ENCODE peak calls at places on chromosome 10, in four cellular contexts. I, N, E and V are unnamed samples.

GRCh38 chr10:47095211-47095610 is 184.0 kb downstream of the PTPN20 start:
- DNase-seq in E (no peak), I (no peak), N (no peak), V (no peak)

GRCh38 chr10:70440296-70441160 is 953 bp downstream of the NODAL start:
- DNase-seq in E (no peak), N (no peak), I (no peak), V (no peak)

GRCh38 chr10:115572740-115573455 is 479.7 kb downstream of the ATRNL1 start:
- DNase-seq in N (no peak), E (no peak), I (no peak), V (no peak)

GRCh38 chr10:15712903-15713302 is 6.8 kb downstream of the ITGA8 start:
- DNase-seq in I (no peak), N (no peak), E (no peak), V (no peak)

GRCh38 chr10:12503311-12503710 is 154.0 kb downstream of the CAMK1D start:
- DNase-seq in I (no peak), E (no peak), N (no peak), V (no peak)

GRCh38 chr10:88297103-88297502 is 286.0 kb downstream of the RNLS start:
- DNase-seq in N (no peak), E (no peak), I (no peak), V (no peak)

GRCh38 chr10:69224862-69225657 is 4.9 kb downstream of the HKDC1 start:
- DNase-seq in N (no peak), I (no peak), E (no peak), V (no peak)

GRCh38 chr10:63720072-63720537 is 198.9 kb downstream of the REEP3 start:
- DNase-seq in E (peak; percentile 66), N (peak; percentile 25), I (peak; percentile 36), V (no peak)

GRCh38 chr10:97771913-97772823 is at the start of gene SFRP5:
- DNase-seq in E (peak; percentile 67), I (no peak), N (no peak), V (no peak)

GRCh38 chr10:16408379-16408778 is 28.4 kb upstream of the PTER start:
- DNase-seq in E (no peak), I (no peak), N (no peak), V (no peak)

GRCh38 chr10:4982764-4983226 is 19.6 kb downstream of the AKR1C1 start:
- DNase-seq in I (no peak), E (peak; percentile 24), N (no peak), V (no peak)

GRCh38 chr10:133401981-133402725 is 8.2 kb downstream of the MTG1 start:
- DNase-seq in E (no peak), I (no peak), N (no peak), V (no peak)

GRCh38 chr10:51288511-51288910 is 214.2 kb downstream of the PRKG1 start:
- DNase-seq in N (no peak), E (no peak), I (no peak), V (no peak)

GRCh38 chr10:74445493-74445892 is 294.5 kb downstream of the ADK start:
- DNase-seq in E (no peak), I (no peak), N (no peak), V (no peak)

GRCh38 chr10:25547391-25547790 is 372.6 kb downstream of the GPR158 start:
- DNase-seq in E (peak; percentile 23), N (no peak), I (no peak), V (no peak)

GRCh38 chr10:103897241-103897774 is 20.7 kb downstream of the STN1 start:
- DNase-seq in E (no peak), I (no peak), N (no peak), V (no peak)

GRCh38 chr10:75035975-75036708 is 75.3 kb upstream of the SAMD8 start:
- DNase-seq in I (no peak), E (no peak), N (no peak), V (peak; percentile 44)

GRCh38 chr10:44171765-44172164 is 213.1 kb downstream of the CXCL12 start:
- DNase-seq in N (no peak), I (no peak), E (no peak), V (no peak)

GRCh38 chr10:110387983-110388681 is 83.4 kb upstream of the SMNDC1 start:
- DNase-seq in I (no peak), N (peak; percentile 83), E (no peak), V (peak; percentile 53)

GRCh38 chr10:132104471-132105301 is 38.9 kb downstream of the JAKMIP3 start:
- DNase-seq in E (no peak), I (no peak), N (no peak), V (no peak)

GRCh38 chr10:132102717-132103110 is 37.0 kb downstream of the JAKMIP3 start:
- DNase-seq in E (no peak), I (no peak), N (no peak), V (no peak)

GRCh38 chr10:132102071-132102716 is 36.4 kb downstream of the JAKMIP3 start:
- DNase-seq in I (no peak), E (no peak), N (no peak), V (no peak)

GRCh38 chr10:132104062-132104461 is 38.3 kb downstream of the JAKMIP3 start:
- DNase-seq in I (no peak), E (no peak), N (no peak), V (no peak)

DNA sequence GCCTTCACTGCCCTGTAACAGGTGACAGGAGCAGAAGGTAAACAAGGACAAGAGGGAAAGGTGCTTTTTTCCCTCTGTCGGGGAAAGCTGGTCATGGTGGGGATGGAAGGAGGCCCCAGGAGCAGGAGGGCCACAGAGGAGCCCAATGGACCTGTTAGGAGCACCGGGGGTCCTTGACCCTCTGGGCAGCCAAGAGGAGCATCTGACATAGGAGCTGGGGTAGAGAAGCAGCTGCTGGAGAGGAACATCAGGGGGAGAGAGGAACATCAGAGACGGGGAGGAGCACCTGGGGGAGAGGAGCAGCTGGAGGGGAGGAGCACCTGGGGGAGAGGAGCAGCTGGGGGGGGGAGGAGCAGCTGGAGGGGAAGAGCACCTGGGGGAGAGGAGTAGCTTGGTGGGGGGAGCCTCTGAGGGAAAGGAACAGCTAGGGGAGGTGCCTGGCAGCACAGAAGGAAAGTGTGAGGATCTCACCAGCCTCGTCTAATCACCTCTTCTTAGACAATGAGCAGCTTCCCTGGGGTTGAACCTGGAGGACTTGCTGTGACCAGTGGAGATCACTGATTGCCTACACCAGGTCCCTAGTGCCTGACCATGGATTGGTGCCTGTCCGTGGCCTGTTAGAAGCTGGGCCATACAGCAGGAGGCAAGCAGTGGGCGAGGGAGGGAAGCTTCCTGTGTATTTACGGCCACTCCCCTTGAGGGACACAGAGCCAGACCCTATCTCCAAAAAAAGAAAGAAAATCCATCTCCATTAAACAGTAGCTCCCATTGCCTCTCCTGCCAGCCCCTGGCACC is 37.6 kb downstream of the JAKMIP3 start:
- DNase-seq in I (no peak), E (no peak), N (no peak), V (no peak)
- TF ChIP-seq SPI1 in I (no peak), E (no peak), N (no peak), V (no peak)

GRCh38 chr10:29797616-29798015 is 162.8 kb upstream of the SVIL start:
- DNase-seq in I (no peak), N (no peak), E (no peak), V (no peak)

GRCh38 chr10:29791773-29792172 is 157.0 kb upstream of the SVIL start:
- DNase-seq in I (no peak), E (no peak), N (no peak), V (no peak)

GRCh38 chr10:29795856-29796255 is 161.1 kb upstream of the SVIL start:
- DNase-seq in I (no peak), E (no peak), N (no peak), V (no peak)

GRCh38 chr10:29798876-29799690 is 164.3 kb upstream of the SVIL start:
- DNase-seq in I (no peak), E (no peak), N (no peak), V (no peak)

DNA sequence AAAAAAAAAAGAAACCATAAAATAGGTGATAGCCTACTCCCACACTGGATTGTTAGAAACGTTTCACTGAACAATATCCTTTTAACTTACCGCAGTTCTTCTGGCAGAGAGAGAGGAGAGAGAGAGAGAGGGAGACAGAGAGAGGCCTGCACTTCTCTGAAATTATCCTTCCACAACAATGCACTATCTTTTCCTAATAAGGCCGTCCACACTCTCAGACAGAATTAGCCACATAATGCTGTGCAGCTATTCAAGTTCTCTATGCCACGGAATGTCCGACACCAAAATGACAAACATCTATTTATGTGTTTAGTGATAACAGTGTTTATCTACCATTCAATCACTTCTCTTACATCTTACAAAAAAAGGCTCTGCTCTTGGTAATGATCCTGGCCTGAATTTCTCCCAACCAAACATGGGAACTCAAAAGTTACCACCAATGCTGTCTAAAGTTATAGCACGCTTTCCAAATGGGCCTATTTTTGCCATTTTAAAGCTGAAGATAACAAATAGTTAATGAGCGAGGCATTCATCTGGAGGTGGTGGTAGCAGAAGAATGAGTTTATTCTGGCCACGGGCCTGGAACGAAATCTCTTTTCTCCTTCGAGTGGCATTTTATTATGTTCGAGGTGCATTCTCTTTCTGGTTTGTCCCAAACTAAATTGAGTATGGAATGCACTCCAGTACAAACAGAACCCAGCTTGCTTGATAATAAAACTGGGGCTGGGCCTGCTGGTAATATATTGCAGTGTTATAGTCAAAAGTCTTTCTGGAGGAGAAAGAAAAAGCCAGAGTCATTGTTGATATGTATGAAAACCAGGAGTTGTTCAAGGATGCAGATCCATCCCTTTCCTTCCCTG is 160.2 kb upstream of the SVIL start:
- DNase-seq in N (no peak), I (no peak), E (no peak), V (no peak)
- TF ChIP-seq POLR2AphosphoS5 in N (no peak), I (no peak), E (no peak), V (no peak)

GRCh38 chr10:22016046-22016705 is 12.6 kb upstream of the DNAJC1 start:
- DNase-seq in E (no peak), I (no peak), N (no peak), V (no peak)
- TF ChIP-seq SPI1 in E (no peak), I (no peak), N (no peak), V (no peak)

GRCh38 chr10:79446451-79447020 is 1.1 kb upstream of the ZCCHC24 start:
- DNase-seq in E (peak; percentile 83), N (no peak), I (no peak), V (no peak)
- TF ChIP-seq POLR2AphosphoS5 in E (no peak), N (no peak), I (no peak), V (no peak)

DNA sequence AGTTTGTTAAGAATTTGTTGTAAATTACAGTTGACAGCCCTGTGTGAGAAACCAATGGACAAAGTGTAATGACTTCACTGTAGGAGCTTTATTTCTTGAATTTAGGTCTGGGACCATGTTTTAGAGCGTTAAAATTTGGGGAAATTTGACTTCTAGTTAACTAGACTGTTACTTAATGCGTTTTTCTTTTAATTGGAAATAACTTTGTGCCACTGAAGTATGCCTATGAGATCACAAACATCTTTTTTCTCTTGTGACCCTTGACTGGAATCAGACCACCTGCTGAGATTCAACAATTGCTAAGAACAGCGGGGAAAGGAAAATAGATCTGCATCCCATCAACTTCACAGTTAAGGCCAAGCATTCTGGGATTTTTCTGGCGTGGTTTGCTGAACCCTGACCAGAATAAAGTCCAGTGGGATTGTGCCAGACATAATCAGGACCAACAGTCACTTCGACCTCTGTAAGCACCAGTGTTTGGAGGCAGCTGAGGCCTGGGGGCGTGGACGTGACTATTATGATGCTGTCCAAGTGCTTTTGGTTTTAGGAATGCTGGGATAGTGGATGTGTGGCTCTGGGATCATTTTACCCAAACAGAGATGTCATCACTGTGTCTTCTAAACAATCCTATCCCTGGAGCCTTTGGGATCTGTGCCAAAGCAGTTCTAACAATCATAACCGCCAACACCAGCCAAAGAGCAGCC is 373.2 kb upstream of the PRKCQ start:
- DNase-seq in N (no peak), E (no peak), I (no peak), V (no peak)
- TF ChIP-seq SPI1 in N (no peak), E (no peak), I (no peak), V (no peak)